ENCODE peak calls at places on chromosomes 2 and 18, in six cellular contexts. D is iris pigment epithelial cell, F is AG08395, A is HFFc6, L is spleen, W is NCI-H510A. V is an unnamed sample.

GRCh38 chr18:59915606-59916005 is 15.8 kb downstream of the PMAIP1 start:
- DNase-seq in W (no peak), L (no peak), D (no peak), A (no peak), F (no peak), V (no peak)

GRCh38 chr2:178072383-178073301 is at the start of gene PDE11A:
- DNase-seq in F (peak), D (peak), W (peak), L (peak), A (peak), V (peak)

GRCh38 chr2:134232868-134233732 is 20.8 kb upstream of the MGAT5 start:
- DNase-seq in A (peak), D (peak), L (no peak), F (peak), W (no peak), V (no peak)

GRCh38 chr2:71614976-71615768 is 161.8 kb downstream of the DYSF start:
- DNase-seq in A (peak), D (peak), L (no peak), W (no peak), F (peak), V (peak)

GRCh38 chr2:42566837-42567251 is 1.6 kb upstream of the MTA3 start:
- DNase-seq in D (peak), F (no peak), A (no peak), L (no peak), W (no peak), V (no peak)

GRCh38 chr2:102619414-102620319 is at the start of gene SLC9A2:
- DNase-seq in L (no peak), F (no peak), A (no peak), D (peak), W (peak), V (peak)

GRCh38 chr2:12675801-12676200 is 40.9 kb upstream of the TRIB2 start:
- DNase-seq in D (no peak), A (no peak), F (no peak), L (no peak), W (no peak), V (no peak)

GRCh38 chr2:55934337-55934736 is 10.8 kb upstream of the EFEMP1 start:
- DNase-seq in W (no peak), L (no peak), D (no peak), A (no peak), F (no peak), V (no peak)

GRCh38 chr2:71734620-71735019 is 281.3 kb downstream of the DYSF start:
- DNase-seq in W (no peak), L (no peak), F (no peak), D (no peak), A (no peak), V (no peak)

GRCh38 chr18:34493099-34493544 is 217.0 kb upstream of the DTNA start:
- DNase-seq in A (peak), L (peak), D (peak), F (peak), W (peak), V (no peak)

V was measured in ecto neural progenitor cell.